ENCODE peak calls at places on chromosomes 16 and 17, in five cellular contexts. E is stimulated activated naive CD8-positive, alpha-beta T cell treated with anti-CD3 and anti-CD28 coated beads, Interleukin-15, amount 100 ng/mL, for 72 hours; D is activated CD8-positive, alpha-beta T cell treated with anti-CD3 and anti-CD28 coated beads, Interleukin-2, amount 10 ng/mL, durations not matched to agents 7 days and 5 days; U is fibroblast of the conjunctiva; Y is hepatic stellate cell. B is an unnamed sample.

GRCh38 chr17:2337152-2337810 is at the start of gene SGSM2:
- DNase-seq in E (peak), D (peak), U (no peak), Y (peak), B (peak)

GRCh38 chr16:7843196-7843595 is 510.6 kb downstream of the RBFOX1 start:
- DNase-seq in E (no peak), D (no peak), U (no peak), Y (no peak), B (no peak)

GRCh38 chr16:12063435-12063834 is 86.9 kb downstream of the SNX29 start:
- DNase-seq in E (no peak), D (no peak), U (no peak), Y (no peak), B (no peak)

GRCh38 chr17:17917394-17917793 is 54.8 kb downstream of the TOM1L2 start:
- DNase-seq in E (no peak), D (no peak), U (no peak), Y (no peak), B (no peak)

GRCh38 chr16:2449118-2449517 is 10.8 kb upstream of the TEDC2 start:
- DNase-seq in E (no peak), D (no peak), U (no peak), Y (no peak), B (no peak)

GRCh38 chr17:67503184-67503583 is 126.1 kb downstream of the PITPNC1 start:
- DNase-seq in E (no peak), D (no peak), U (no peak), Y (no peak), B (peak)

GRCh38 chr16:1169285-1170075 is 16.6 kb downstream of the CACNA1H start:
- DNase-seq in E (no peak), D (no peak), U (no peak), Y (peak), B (no peak)

GRCh38 chr16:49766280-49766679 is 89.6 kb downstream of the ZNF423 start:
- DNase-seq in E (no peak), D (no peak), U (no peak), Y (no peak), B (no peak)

GRCh38 chr16:83882118-83882879 is 16.6 kb upstream of the MLYCD start:
- DNase-seq in E (no peak), D (no peak), U (no peak), Y (no peak), B (no peak)

GRCh38 chr17:40407460-40407859 is 10.2 kb downstream of the TOP2A start:
- DNase-seq in E (no peak), D (no peak), U (no peak), Y (no peak), B (no peak)

GRCh38 chr16:86031141-86031678 is 132.2 kb downstream of the IRF8 start:
- DNase-seq in E (no peak), D (no peak), U (no peak), Y (no peak), B (no peak)

GRCh38 chr17:29760279-29760721 is 137.6 kb upstream of the CORO6 start:
- DNase-seq in E (peak), D (peak), U (no peak), Y (peak), B (peak)

GRCh38 chr16:30382398-30383015 is at the start of gene SEPTIN1:
- DNase-seq in E (peak), D (peak), U (no peak), Y (no peak), B (no peak)

GRCh38 chr17:17966399-17966798 is 5.8 kb downstream of the TOM1L2 start:
- DNase-seq in E (peak), D (no peak), U (no peak), Y (no peak), B (no peak)

GRCh38 chr17:2694381-2695242 is 17.0 kb downstream of the CLUH start:
- DNase-seq in E (no peak), D (no peak), U (no peak), Y (no peak), B (no peak)

GRCh38 chr17:71213936-71214335 is 906.9 kb upstream of the SOX9 start:
- DNase-seq in E (no peak), D (no peak), U (no peak), Y (no peak), B (no peak)

B was measured in AG08395.